ENCODE peak calls at places on chromosomes 3 and 15, in four cellular contexts. H is suprapubic skin, M is fibroblast of pulmonary artery, R is LNCaP clone FGC. C is an unnamed sample.

GRCh38 chr3:161915283-161915682 is 418.7 kb downstream of the OTOL1 start:
- DNase-seq in H (no peak), M (no peak), R (no peak), C (no peak)

GRCh38 chr3:14473411-14473891 is 66.7 kb downstream of the GRIP2 start:
- DNase-seq in H (no peak), M (no peak), R (no peak), C (no peak)

GRCh38 chr3:142021127-142021526 is 128.2 kb downstream of the TFDP2 start:
- DNase-seq in H (no peak), M (no peak), R (no peak), C (no peak)

GRCh38 chr3:112847692-112848091 is 1.0 kb upstream of the CD200R1L start:
- DNase-seq in H (no peak), M (no peak), R (no peak), C (no peak)

GRCh38 chr3:195900426-195901355 is 7.7 kb downstream of the TNK2 start:
- DNase-seq in H (no peak), M (peak), R (no peak), C (no peak)

GRCh38 chr3:148319960-148320359 is 377.7 kb upstream of the AGTR1 start:
- DNase-seq in H (no peak), M (no peak), R (no peak), C (no peak)

GRCh38 chr15:45373961-45374360 is 4.4 kb downstream of the GATM start:
- DNase-seq in H (no peak), M (no peak), R (no peak), C (no peak)

GRCh38 chr15:81313686-81314085 is 10.3 kb downstream of the STARD5 start:
- DNase-seq in H (no peak), M (no peak), R (no peak), C (no peak)

GRCh38 chr3:42898896-42899675 is 6.9 kb upstream of the ZNF662 start:
- DNase-seq in H (no peak), M (no peak), R (no peak), C (no peak)

GRCh38 chr15:78540955-78541743 is 905 bp downstream of the PSMA4 start:
- DNase-seq in H (no peak), M (no peak), R (no peak), C (no peak)

GRCh38 chr3:135966349-135966695 is 794 bp downstream of the PPP2R3A start:
- DNase-seq in H (no peak), M (peak), R (no peak), C (peak)

GRCh38 chr3:100562224-100562857 is 47.1 kb upstream of the ADGRG7 start:
- DNase-seq in H (no peak), M (no peak), R (no peak), C (no peak)

GRCh38 chr15:33858836-33859235 is 109.5 kb upstream of the CHRM5 start:
- DNase-seq in H (no peak), M (no peak), R (no peak), C (no peak)

GRCh38 chr3:29202368-29202767 is 78.5 kb upstream of the RBMS3 start:
- DNase-seq in H (no peak), M (peak), R (no peak), C (no peak)

DNA sequence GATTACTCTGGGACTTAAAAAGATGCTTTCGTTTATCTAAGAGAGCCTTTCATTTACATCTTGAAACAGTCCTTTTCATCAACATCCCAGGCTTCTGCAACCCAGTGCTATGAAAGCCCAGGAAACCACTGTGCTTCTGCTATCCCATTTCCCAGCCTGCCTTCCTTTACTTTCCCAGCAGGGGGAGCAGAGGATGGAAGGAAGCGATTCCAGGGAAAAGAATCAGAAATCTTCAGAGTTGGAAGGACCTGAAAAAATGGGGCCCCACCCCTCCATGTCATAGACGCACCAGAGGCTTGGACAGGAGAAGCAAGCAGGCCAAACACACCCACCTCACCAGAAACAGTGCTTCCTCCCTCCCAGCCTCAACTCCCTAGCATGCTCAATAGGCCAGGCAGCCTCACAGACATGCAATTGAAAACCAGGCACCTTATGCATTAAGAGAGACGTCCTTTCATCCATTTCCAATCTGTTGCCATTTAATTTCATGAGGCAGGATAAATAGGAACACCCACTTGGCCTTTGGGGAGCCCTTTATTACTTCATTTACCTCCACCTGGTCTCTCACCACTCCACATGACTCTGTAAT is 584.1 kb downstream of the NTRK3 start:
- DNase-seq in H (no peak), M (peak), R (no peak), C (no peak)
- TF ChIP-seq CTCF in H (peak), M (peak), R (peak), C (peak)

GRCh38 chr15:72770673-72771328 is 12.8 kb downstream of the ADPGK start:
- DNase-seq in H (no peak), M (no peak), R (no peak), C (no peak)
- TF ChIP-seq CTCF in H (no peak), M (peak), R (no peak), C (peak)

GRCh38 chr3:25843332-25843731 is 53.4 kb downstream of the OXSM start:
- DNase-seq in H (no peak), M (peak), R (no peak), C (no peak)
- TF ChIP-seq CTCF in H (no peak), M (no peak), R (peak), C (peak)

DNA sequence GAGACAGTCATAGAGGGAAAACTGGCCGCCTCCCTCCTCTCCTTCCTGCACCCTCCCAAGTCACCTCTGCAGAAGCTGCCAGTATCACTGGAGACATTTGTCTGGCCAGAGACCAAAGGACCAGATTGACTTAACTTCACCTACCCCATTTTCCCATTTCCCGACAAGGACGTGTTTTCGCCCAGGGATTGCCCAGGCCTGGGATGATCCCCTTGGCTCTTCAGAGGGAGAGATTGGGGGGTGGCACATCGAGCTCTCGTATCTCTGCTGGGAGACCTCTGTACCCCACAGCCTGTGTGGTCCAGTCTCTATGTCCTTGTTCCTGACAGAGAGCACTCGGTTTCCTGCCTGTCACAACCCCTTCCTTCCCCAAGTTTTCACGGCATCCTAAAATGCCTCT is 31.4 kb downstream of the RGMA start:
- DNase-seq in H (no peak), M (no peak), R (no peak), C (no peak)
- TF ChIP-seq CTCF in H (no peak), M (no peak), R (no peak), C (no peak)

GRCh38 chr15:25342629-25343028 is 96.2 kb downstream of the UBE3A start:
- DNase-seq in H (no peak), M (no peak), R (no peak), C (no peak)

GRCh38 chr15:25346371-25346770 is 92.5 kb downstream of the UBE3A start:
- DNase-seq in H (no peak), M (no peak), R (no peak), C (no peak)

GRCh38 chr15:25347707-25348106 is 91.1 kb downstream of the UBE3A start:
- DNase-seq in H (no peak), M (no peak), R (no peak), C (no peak)

GRCh38 chr15:25345943-25346342 is 92.9 kb downstream of the UBE3A start:
- DNase-seq in H (no peak), M (peak), R (peak), C (no peak)
- TF ChIP-seq CTCF in H (no peak), M (peak), R (peak), C (peak)

DNA sequence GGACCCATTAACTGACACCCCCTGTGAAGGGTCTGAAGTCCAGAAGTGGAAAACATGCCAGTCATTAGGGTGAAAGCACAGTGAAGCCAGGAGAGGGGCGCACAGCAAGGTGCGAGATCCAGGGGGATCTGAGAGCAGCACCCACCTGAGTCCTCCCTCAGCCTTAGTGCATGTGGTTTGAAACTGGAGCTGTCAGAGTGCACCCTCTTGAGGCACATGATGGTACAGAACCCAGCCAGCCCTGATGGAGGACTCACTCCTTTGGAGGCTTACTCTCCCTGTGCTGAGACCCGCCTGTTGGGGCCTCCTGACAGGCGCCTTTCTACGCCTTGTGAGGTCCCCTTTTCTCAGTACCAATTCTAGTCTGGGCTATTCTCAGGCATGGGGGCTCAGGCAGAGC is 77.8 kb downstream of the IL20RB start:
- DNase-seq in H (no peak), M (peak), R (no peak), C (no peak)
- TF ChIP-seq CTCF in H (peak), M (peak), R (peak), C (peak)

DNA sequence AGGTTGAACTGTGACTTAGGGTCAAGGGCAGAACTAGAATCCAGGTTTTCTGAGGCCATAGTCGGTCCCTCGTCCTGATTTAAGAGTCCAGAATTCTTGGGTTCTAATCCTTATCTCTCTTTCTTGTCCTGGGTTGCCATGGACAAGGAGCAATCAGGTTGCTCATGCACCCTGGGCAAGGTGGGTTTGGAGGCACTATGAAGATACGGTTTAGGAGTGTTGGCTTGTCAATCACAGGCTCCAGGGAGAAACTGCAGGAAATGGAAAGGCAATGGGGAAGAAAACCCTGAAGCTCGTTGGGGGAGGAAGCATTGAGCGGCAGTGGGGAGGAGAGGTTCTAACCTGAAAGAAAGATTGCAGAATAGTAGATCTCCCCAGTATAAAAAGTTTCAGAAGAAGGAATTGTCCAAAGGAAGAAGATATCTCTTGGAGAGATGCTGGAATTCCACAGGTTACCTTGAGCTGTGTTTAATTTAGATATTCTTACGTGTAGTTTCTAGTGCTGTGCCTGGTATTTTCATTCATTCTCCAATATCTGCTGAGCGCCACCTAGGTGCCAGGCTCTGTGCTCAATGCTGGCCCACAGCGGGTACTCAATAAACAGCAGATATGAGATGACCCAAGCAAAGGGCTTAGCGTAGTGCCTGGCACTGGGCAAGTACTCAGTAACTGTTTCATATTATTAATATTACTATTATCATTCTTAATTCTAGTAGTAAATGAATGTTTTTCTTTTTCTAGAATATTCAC is 2.0 kb downstream of the ACAN start:
- DNase-seq in H (no peak), M (no peak), R (no peak), C (no peak)
- TF ChIP-seq CTCF in H (no peak), M (no peak), R (peak), C (no peak)

GRCh38 chr15:79678032-79678701 is 218.6 kb downstream of the MTHFS start:
- DNase-seq in H (no peak), M (no peak), R (no peak), C (no peak)

GRCh38 chr15:79674124-79674465 is 222.7 kb downstream of the MTHFS start:
- DNase-seq in H (no peak), M (no peak), R (no peak), C (no peak)

GRCh38 chr15:79676621-79677020 is 220.2 kb downstream of the MTHFS start:
- DNase-seq in H (no peak), M (no peak), R (no peak), C (no peak)

GRCh38 chr15:79675982-79676381 is 220.8 kb downstream of the MTHFS start:
- DNase-seq in H (no peak), M (no peak), R (no peak), C (no peak)

GRCh38 chr15:79673416-79674123 is 223.2 kb downstream of the MTHFS start:
- DNase-seq in H (no peak), M (peak), R (no peak), C (no peak)
- TF ChIP-seq CTCF in H (no peak), M (no peak), R (no peak), C (peak)

GRCh38 chr3:58528629-58529028 is 8.4 kb downstream of the ACOX2 start:
- DNase-seq in H (no peak), M (peak), R (peak), C (no peak)

GRCh38 chr3:58531956-58532355 is 5.0 kb downstream of the ACOX2 start:
- DNase-seq in H (no peak), M (no peak), R (no peak), C (no peak)

GRCh38 chr3:58531555-58531954 is 5.4 kb downstream of the ACOX2 start:
- DNase-seq in H (no peak), M (no peak), R (no peak), C (no peak)

GRCh38 chr3:58530354-58530865 is 6.6 kb downstream of the ACOX2 start:
- DNase-seq in H (no peak), M (no peak), R (no peak), C (no peak)

DNA sequence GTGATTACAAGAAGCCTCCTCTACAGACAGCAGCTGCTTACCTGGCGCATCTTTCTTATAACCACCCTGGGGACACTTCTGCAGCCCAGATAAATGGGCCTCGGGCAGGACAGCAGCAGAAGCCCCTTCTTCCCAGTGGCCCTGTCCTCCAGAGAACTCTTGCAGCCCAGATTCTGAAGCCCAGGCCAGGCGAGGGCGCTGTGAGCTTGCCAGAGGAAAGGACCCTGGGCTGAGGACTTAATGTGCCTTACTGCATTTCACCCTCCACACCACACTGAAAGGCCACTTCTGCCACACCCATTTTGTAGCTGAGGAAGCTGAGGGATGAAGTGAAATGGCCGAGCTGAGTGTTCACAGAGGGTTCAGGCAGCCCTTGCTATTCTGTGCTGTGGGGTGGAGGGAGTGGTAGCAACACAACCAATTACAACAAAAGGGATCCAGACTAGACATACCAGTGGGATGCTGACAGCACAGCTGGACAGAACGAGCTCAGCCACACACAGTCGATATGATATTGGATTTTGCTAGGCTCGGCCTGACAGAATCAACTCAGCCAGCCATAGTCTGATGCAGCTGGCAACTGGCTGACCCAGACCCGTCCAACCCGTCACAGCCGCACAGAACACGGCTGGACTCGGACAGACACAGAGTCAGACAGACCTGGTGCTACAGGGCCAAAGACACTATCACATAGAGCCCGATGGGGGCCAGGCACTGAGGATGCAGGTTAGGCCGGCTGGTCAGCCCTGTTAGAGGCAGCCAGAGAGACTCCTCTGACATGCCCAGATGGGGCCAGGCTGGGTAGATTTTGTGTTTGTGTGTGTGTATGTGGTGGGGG is 7.3 kb downstream of the ACOX2 start:
- DNase-seq in H (no peak), M (peak), R (no peak), C (no peak)
- TF ChIP-seq CTCF in H (no peak), M (peak), R (peak), C (peak)